ENCODE peak calls at places on chromosomes 5 and 9, in four cellular contexts. W is A549, V is heart left ventricle, J is body of pancreas. E is an unnamed sample. For H3K4me1, the result is how much of the 10 kb centered on the place peaks cover.

GRCh38 chr5:10124287-10124686 is 125.4 kb downstream of the ATPSCKMT start:
- DNase-seq in V (peak), J (no peak), W (no peak), E (no peak)

GRCh38 chr9:33180526-33181184 is 13.5 kb upstream of the B4GALT1 start:
- DNase-seq in W (no peak), J (no peak), V (no peak), E (no peak)

GRCh38 chr5:127931396-127931795 is 152.2 kb upstream of the SLC12A2 start:
- DNase-seq in J (no peak), W (no peak), V (no peak), E (no peak)

GRCh38 chr5:138305797-138306196 is 25.8 kb downstream of the CDC25C start:
- DNase-seq in V (peak), J (peak), W (peak), E (no peak)

GRCh38 chr5:54309751-54310432 is 481 bp downstream of the ARL15 start:
- DNase-seq in V (peak), J (peak), W (peak), E (no peak)

GRCh38 chr5:111142932-111143331 is 50.8 kb downstream of the WDR36 start:
- DNase-seq in V (no peak), J (no peak), W (no peak), E (no peak)

GRCh38 chr5:133459474-133460155 is 152.7 kb downstream of the FSTL4 start:
- DNase-seq in V (no peak), W (no peak), J (no peak), E (no peak)

GRCh38 chr5:150763023-150763793 is 4.4 kb upstream of the DCTN4 start:
- DNase-seq in V (peak), J (no peak), W (peak), E (no peak)

GRCh38 chr9:131011274-131012022 is 2.5 kb downstream of the LAMC3 start:
- DNase-seq in W (no peak), V (peak), J (no peak), E (no peak)

DNA sequence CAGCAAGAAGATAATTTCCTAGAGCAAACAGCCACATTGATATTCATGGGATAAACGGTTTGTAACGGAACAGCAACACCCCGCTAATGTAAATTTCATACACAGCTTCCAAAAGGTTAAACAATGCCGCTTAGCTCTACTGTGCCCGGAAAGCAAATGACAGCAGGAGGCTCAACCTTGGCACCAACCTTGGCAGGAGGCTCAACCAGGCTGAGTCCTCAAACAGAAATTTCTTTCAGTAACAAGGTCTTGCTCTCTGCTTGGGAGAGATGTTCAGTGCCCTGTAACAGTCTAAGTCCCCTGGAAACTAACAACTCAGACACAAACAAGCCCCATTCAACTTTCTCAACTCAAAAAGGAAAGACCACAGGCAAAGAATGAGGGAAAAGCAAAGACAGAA is 11.1 kb upstream of the PPP1R2B start:
- DNase-seq in W (no peak), V (no peak), J (no peak), E (no peak)
- H3K4me1 ChIP-seq in W (under half), V (under half), J (under half), E (under half)

DNA sequence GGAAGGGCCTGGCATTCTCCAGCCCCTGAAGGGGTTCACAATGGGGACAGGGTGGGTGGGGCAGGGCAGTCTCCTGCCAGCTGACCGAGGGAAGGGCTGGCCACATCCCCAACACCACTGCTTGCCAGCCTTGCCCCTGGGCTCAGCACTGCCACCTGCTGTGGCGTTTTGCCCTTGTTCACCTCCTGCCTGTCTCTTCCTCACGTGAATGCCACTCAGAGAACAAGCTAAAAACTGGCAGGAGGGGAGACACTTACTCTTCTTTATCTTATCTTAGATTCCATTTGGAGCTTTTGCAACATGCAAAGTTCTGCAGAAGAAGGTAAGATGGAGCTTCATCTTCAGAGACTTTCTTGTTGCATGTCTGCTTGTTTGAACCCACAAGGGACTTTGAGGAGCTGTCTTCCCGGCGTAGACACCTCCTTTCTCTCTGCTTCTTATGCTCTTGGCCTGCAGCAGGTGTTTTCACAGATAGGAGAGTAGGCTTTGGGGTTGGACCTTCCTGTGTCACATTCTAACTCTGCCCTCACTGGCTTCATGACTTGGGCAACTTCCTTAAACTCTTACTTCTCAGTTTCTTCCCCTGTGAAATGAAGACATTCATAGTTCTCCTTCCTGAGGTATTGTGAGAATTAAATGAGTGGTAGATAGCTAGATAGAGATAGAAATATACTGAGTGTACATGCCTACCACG is 4.1 kb downstream of the LRSAM1 start:
- DNase-seq in V (peak), W (peak), J (peak), E (no peak)
- TF ChIP-seq POLR2A in V (no peak), W (no peak), J (no peak), E (no peak)

GRCh38 chr5:160445132-160445531 is 23.5 kb downstream of the PTTG1 start:
- DNase-seq in W (no peak), J (no peak), V (no peak), E (no peak)
- H3K4me1 ChIP-seq in W (under half), J (under half), V (under half), E (under half)

DNA sequence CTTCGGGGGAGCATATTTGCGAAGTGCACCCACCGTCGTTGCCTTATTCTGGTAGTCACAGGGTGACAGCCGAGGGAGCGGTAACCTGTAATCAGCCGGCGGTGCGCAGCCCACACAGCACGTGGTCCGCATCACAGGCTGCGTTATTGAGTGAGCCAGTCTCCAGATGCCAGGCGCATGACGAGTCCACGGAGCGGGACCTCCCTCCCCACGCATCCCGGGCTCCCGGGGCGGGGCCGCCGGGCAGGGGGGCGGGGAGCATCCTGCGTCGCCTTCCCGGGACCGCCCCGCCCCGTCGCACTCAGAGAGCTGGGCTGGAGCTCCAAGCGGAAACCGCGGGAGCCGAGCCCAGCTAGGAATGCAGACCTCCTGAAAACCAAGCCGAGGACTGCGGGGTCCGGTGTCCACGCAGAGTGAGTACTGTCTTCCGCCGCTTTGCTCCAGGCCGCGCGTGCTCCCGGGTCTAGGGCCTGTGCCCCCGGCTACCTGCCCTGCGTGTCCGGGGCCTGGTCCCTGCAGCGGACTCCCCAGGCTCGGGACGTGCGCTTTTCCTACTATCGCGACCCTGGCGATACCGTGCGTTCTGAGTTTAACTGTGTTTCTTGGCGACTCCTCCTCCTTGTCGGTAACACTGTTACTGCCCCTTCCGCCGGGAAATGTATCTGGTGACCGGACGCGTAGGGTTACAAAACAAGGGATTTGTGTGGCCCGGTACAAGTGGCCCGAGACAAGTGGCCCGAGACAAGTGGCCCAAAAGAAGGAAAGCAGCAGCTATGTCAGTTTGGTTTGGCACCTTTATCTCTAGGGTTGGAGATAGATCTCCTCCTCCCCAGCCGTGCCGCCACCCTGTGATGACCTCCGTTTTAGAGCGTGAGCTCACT is 40.6 kb downstream of the CAST start:
- DNase-seq in W (peak), J (peak), V (peak), E (peak)
- TF ChIP-seq POLR2A in W (no peak), J (peak), V (peak), E (peak)